ENCODE peak calls at places on chromosomes 2 and 18, in seven cellular contexts. T is left cardiac atrium; X is gastroesophageal sphincter; R is right cardiac atrium; N is omental fat pad; E is activated CD4-positive, CD25-positive, alpha-beta regulatory T cell treated with anti-CD3 and anti-CD28 coated beads, Interleukin-2, amount 50 U/mL, for 24 hours; J is natural killer cell. S is an unnamed sample.

GRCh38 chr18:9734189-9734588 is 26.1 kb downstream of the RAB31 start:
- ATAC-seq in E (no peak), N (no peak), X (peak; percentile 25), J (no peak), T (no peak), R (peak; percentile 15), S (no peak)

GRCh38 chr2:60966465-60967405 is 50.8 kb upstream of the PEX13 start:
- ATAC-seq in R (no peak), J (no peak), N (no peak), E (peak; percentile 23), X (no peak), T (no peak), S (no peak)

GRCh38 chr18:2917255-2918047 is 70.6 kb downstream of the EMILIN2 start:
- ATAC-seq in N (no peak), R (no peak), J (no peak), E (no peak), T (no peak), X (no peak), S (no peak)

GRCh38 chr18:3495691-3496090 is 45.7 kb downstream of the TGIF1 start:
- ATAC-seq in X (no peak), R (no peak), E (no peak), T (no peak), J (no peak), N (no peak), S (peak; percentile 34)

GRCh38 chr2:158134655-158135054 is 33.0 kb downstream of the UPP2 start:
- ATAC-seq in N (no peak), T (no peak), X (no peak), E (no peak), J (no peak), R (no peak), S (no peak)

GRCh38 chr18:74399225-74399887 is 57.8 kb downstream of the DIPK1C start:
- ATAC-seq in N (no peak), J (no peak), R (no peak), E (no peak), T (peak; percentile 61), X (peak; percentile 49), S (no peak)

GRCh38 chr2:54663424-54664030 is 59.9 kb upstream of the EML6 start:
- ATAC-seq in J (no peak), X (no peak), R (no peak), T (no peak), E (no peak), N (no peak), S (no peak)

GRCh38 chr18:44537521-44537920 is 143.2 kb upstream of the SETBP1 start:
- ATAC-seq in E (no peak), J (no peak), T (no peak), N (no peak), R (no peak), X (no peak), S (no peak)

GRCh38 chr18:61785588-61785987 is 107.2 kb downstream of the RNF152 start:
- ATAC-seq in X (no peak), T (no peak), J (no peak), E (no peak), R (no peak), N (no peak), S (no peak)

GRCh38 chr2:151326532-151326931 is 30.9 kb upstream of the TNFAIP6 start:
- ATAC-seq in X (no peak), N (no peak), J (no peak), R (no peak), T (no peak), E (no peak), S (no peak)

GRCh38 chr2:199602271-199602895 is 144.6 kb upstream of the SATB2 start:
- ATAC-seq in T (no peak), R (no peak), J (no peak), E (no peak), X (no peak), N (no peak), S (no peak)

GRCh38 chr18:33578371-33579146 is 540 bp downstream of the ASXL3 start:
- ATAC-seq in T (peak; percentile 53), N (peak; percentile 60), X (peak; percentile 61), E (no peak), J (no peak), R (peak; percentile 42), S (no peak)

GRCh38 chr2:95388878-95389255 is 13.6 kb upstream of the FAHD2A start:
- ATAC-seq in N (no peak), X (no peak), R (no peak), T (peak; percentile 6), E (no peak), J (no peak), S (peak; percentile 26)

GRCh38 chr2:181752301-181752700 is 72.0 kb upstream of the NEUROD1 start:
- ATAC-seq in N (no peak), E (no peak), J (no peak), R (no peak), X (no peak), T (no peak), S (no peak)

GRCh38 chr2:157251932-157252331 is 5.6 kb upstream of the GALNT5 start:
- ATAC-seq in X (no peak), E (no peak), N (no peak), R (no peak), J (no peak), T (no peak), S (no peak)

GRCh38 chr18:76490701-76491171 is 4.3 kb downstream of the ZNF516 start:
- ATAC-seq in X (no peak), J (peak; percentile 11), T (peak; percentile 0), R (no peak), E (no peak), N (no peak), S (no peak)

GRCh38 chr2:152200562-152201465 is 25.3 kb upstream of the STAM2 start:
- ATAC-seq in X (peak; percentile 99), R (peak; percentile 100), J (no peak), T (peak; percentile 95), N (peak; percentile 100), E (peak; percentile 56), S (peak; percentile 97)

GRCh38 chr2:168246072-168246482 is 1.3 kb downstream of the STK39 start:
- ATAC-seq in E (no peak), X (no peak), N (no peak), J (no peak), T (no peak), R (no peak), S (no peak)

GRCh38 chr18:48934708-48935432 is 15.9 kb downstream of the SMAD7 start:
- ATAC-seq in J (peak; percentile 16), T (peak; percentile 56), R (peak; percentile 54), N (peak; percentile 2), X (peak; percentile 29), E (no peak), S (no peak)

GRCh38 chr2:74507926-74508520 is 528 bp upstream of the PCGF1 start:
- ATAC-seq in T (no peak), X (no peak), J (peak; percentile 4), E (no peak), R (no peak), N (no peak), S (peak; percentile 5)

GRCh38 chr2:240319855-240320560 is 115.5 kb upstream of the GPC1 start:
- ATAC-seq in T (peak; percentile 19), E (no peak), N (peak; percentile 45), J (no peak), R (peak; percentile 12), X (no peak), S (no peak)

GRCh38 chr18:62763101-62763521 is 47.8 kb downstream of the PHLPP1 start:
- ATAC-seq in N (no peak), E (no peak), R (no peak), T (no peak), J (no peak), X (no peak), S (no peak)

GRCh38 chr18:58953627-58954026 is 89.0 kb downstream of the ZNF532 start:
- ATAC-seq in J (no peak), E (no peak), R (peak; percentile 83), X (no peak), N (no peak), T (peak; percentile 87), S (no peak)

GRCh38 chr2:8927510-8928456 is 75.7 kb downstream of the MBOAT2 start:
- ATAC-seq in J (no peak), E (no peak), N (no peak), T (no peak), X (no peak), R (no peak), S (no peak)

GRCh38 chr18:41075212-41075611 is 879.8 kb upstream of the PIK3C3 start:
- ATAC-seq in X (no peak), N (no peak), E (no peak), R (no peak), J (no peak), T (no peak), S (no peak)

GRCh38 chr18:43932140-43932539 is 654.9 kb upstream of the SYT4 start:
- ATAC-seq in R (no peak), J (no peak), E (no peak), T (no peak), X (no peak), N (no peak), S (no peak)

GRCh38 chr18:36187138-36187825 is at the start of gene MOCOS:
- ATAC-seq in N (peak; percentile 95), E (peak; percentile 63), X (peak; percentile 92), R (peak; percentile 96), J (peak; percentile 90), T (peak; percentile 95), S (peak; percentile 90)

GRCh38 chr2:284896-285492 is 2.9 kb downstream of the ALKAL2 start:
- ATAC-seq in T (no peak), J (no peak), X (no peak), R (no peak), E (no peak), N (no peak), S (no peak)

GRCh38 chr2:25991965-25992364 is 9.7 kb upstream of the KIF3C start:
- ATAC-seq in T (no peak), R (no peak), N (no peak), X (no peak), J (no peak), E (no peak), S (no peak)

GRCh38 chr18:48944634-48945033 is 6.1 kb downstream of the SMAD7 start:
- ATAC-seq in J (no peak), R (peak; percentile 19), E (no peak), N (no peak), T (no peak), X (no peak), S (no peak)

GRCh38 chr2:189658281-189658680 is 3.0 kb upstream of the ASNSD1 start:
- ATAC-seq in R (no peak), X (no peak), T (no peak), N (no peak), E (peak; percentile 3), J (no peak), S (peak; percentile 2)

GRCh38 chr2:62297642-62298010 is 101.7 kb downstream of the B3GNT2 start:
- ATAC-seq in N (no peak), R (no peak), E (no peak), T (no peak), X (no peak), J (no peak), S (no peak)

GRCh38 chr18:13223341-13224148 is 5.0 kb downstream of the LDLRAD4 start:
- ATAC-seq in N (no peak), T (peak; percentile 61), E (no peak), X (peak; percentile 23), J (no peak), R (peak; percentile 58), S (no peak)